ENCODE peak calls at places on chromosomes 12 and 14, in nine cellular contexts. One of them, this sample, is unnamed. For H3K27me3, the result is how much of the 10 kb centered on the place peaks cover.

GRCh38 chr14:99188721-99189120 is 83.3 kb downstream of the BCL11B start:
- DNase-seq in effector memory CD4-positive, alpha-beta T cell: peak
- DNase-seq in psoas muscle: no peak
- DNase-seq in HCT116: no peak
- DNase-seq in dorsolateral prefrontal cortex: no peak
- DNase-seq in keratinocyte: no peak
- DNase-seq in GM23248: no peak
- DNase-seq in naive thymus-derived CD4-positive, alpha-beta T cell: no peak
- DNase-seq in tibial nerve: no peak
- DNase-seq in this sample: no peak

GRCh38 chr12:107200394-107200793 is 107.0 kb upstream of the CRY1 start:
- DNase-seq in HCT116: peak
- DNase-seq in dorsolateral prefrontal cortex: no peak
- DNase-seq in psoas muscle: no peak
- DNase-seq in GM23248: peak
- DNase-seq in effector memory CD4-positive, alpha-beta T cell: no peak
- DNase-seq in naive thymus-derived CD4-positive, alpha-beta T cell: no peak
- DNase-seq in keratinocyte: peak
- DNase-seq in tibial nerve: no peak
- DNase-seq in this sample: no peak

GRCh38 chr14:77660754-77661153 is 44.3 kb upstream of the SPTLC2 start:
- DNase-seq in effector memory CD4-positive, alpha-beta T cell: no peak
- DNase-seq in psoas muscle: no peak
- DNase-seq in dorsolateral prefrontal cortex: peak
- DNase-seq in naive thymus-derived CD4-positive, alpha-beta T cell: no peak
- DNase-seq in tibial nerve: no peak
- DNase-seq in HCT116: no peak
- DNase-seq in keratinocyte: no peak
- DNase-seq in GM23248: no peak
- DNase-seq in this sample: no peak

GRCh38 chr12:126114420-126114819 is 1049.2 kb downstream of the AACS start:
- DNase-seq in GM23248: no peak
- DNase-seq in naive thymus-derived CD4-positive, alpha-beta T cell: no peak
- DNase-seq in tibial nerve: no peak
- DNase-seq in psoas muscle: no peak
- DNase-seq in dorsolateral prefrontal cortex: no peak
- DNase-seq in HCT116: no peak
- DNase-seq in keratinocyte: no peak
- DNase-seq in effector memory CD4-positive, alpha-beta T cell: no peak
- DNase-seq in this sample: no peak

GRCh38 chr12:105773501-105773900 is 365.3 kb downstream of the NUAK1 start:
- DNase-seq in tibial nerve: no peak
- DNase-seq in keratinocyte: no peak
- DNase-seq in psoas muscle: no peak
- DNase-seq in naive thymus-derived CD4-positive, alpha-beta T cell: no peak
- DNase-seq in GM23248: no peak
- DNase-seq in effector memory CD4-positive, alpha-beta T cell: no peak
- DNase-seq in dorsolateral prefrontal cortex: no peak
- DNase-seq in HCT116: no peak
- DNase-seq in this sample: no peak

GRCh38 chr14:92679246-92679645 is 69.2 kb downstream of the LGMN start:
- DNase-seq in tibial nerve: no peak
- DNase-seq in HCT116: no peak
- DNase-seq in keratinocyte: no peak
- DNase-seq in effector memory CD4-positive, alpha-beta T cell: no peak
- DNase-seq in psoas muscle: no peak
- DNase-seq in dorsolateral prefrontal cortex: no peak
- DNase-seq in naive thymus-derived CD4-positive, alpha-beta T cell: no peak
- DNase-seq in GM23248: no peak
- DNase-seq in this sample: no peak

GRCh38 chr12:5171701-5172100 is 128.0 kb downstream of the KCNA5 start:
- DNase-seq in keratinocyte: no peak
- DNase-seq in HCT116: peak
- DNase-seq in dorsolateral prefrontal cortex: no peak
- DNase-seq in tibial nerve: no peak
- DNase-seq in naive thymus-derived CD4-positive, alpha-beta T cell: no peak
- DNase-seq in psoas muscle: no peak
- DNase-seq in effector memory CD4-positive, alpha-beta T cell: no peak
- DNase-seq in GM23248: peak
- DNase-seq in this sample: peak

GRCh38 chr14:76939015-76939742 is 89.3 kb downstream of the IRF2BPL start:
- DNase-seq in GM23248: no peak
- DNase-seq in dorsolateral prefrontal cortex: no peak
- DNase-seq in tibial nerve: no peak
- DNase-seq in effector memory CD4-positive, alpha-beta T cell: no peak
- DNase-seq in naive thymus-derived CD4-positive, alpha-beta T cell: no peak
- DNase-seq in HCT116: no peak
- DNase-seq in keratinocyte: no peak
- DNase-seq in psoas muscle: no peak
- DNase-seq in this sample: no peak

GRCh38 chr14:99121027-99121875 is 150.7 kb downstream of the BCL11B start:
- DNase-seq in HCT116: no peak
- DNase-seq in effector memory CD4-positive, alpha-beta T cell: no peak
- DNase-seq in keratinocyte: no peak
- DNase-seq in dorsolateral prefrontal cortex: no peak
- DNase-seq in naive thymus-derived CD4-positive, alpha-beta T cell: no peak
- DNase-seq in tibial nerve: no peak
- DNase-seq in psoas muscle: no peak
- DNase-seq in GM23248: no peak
- DNase-seq in this sample: peak

GRCh38 chr14:76260749-76261148 is 109.0 kb downstream of the GPATCH2L start:
- DNase-seq in HCT116: no peak
- DNase-seq in tibial nerve: no peak
- DNase-seq in psoas muscle: no peak
- DNase-seq in effector memory CD4-positive, alpha-beta T cell: no peak
- DNase-seq in dorsolateral prefrontal cortex: no peak
- DNase-seq in keratinocyte: no peak
- DNase-seq in GM23248: no peak
- DNase-seq in naive thymus-derived CD4-positive, alpha-beta T cell: no peak
- DNase-seq in this sample: no peak

GRCh38 chr12:122079038-122079531 is 529 bp downstream of the MLXIP start:
- DNase-seq in GM23248: peak
- DNase-seq in naive thymus-derived CD4-positive, alpha-beta T cell: no peak
- DNase-seq in dorsolateral prefrontal cortex: no peak
- DNase-seq in keratinocyte: no peak
- DNase-seq in effector memory CD4-positive, alpha-beta T cell: no peak
- DNase-seq in psoas muscle: peak
- DNase-seq in HCT116: no peak
- DNase-seq in tibial nerve: no peak
- DNase-seq in this sample: no peak

GRCh38 chr14:75273272-75274044 is 5.2 kb upstream of the FOS start:
- DNase-seq in naive thymus-derived CD4-positive, alpha-beta T cell: no peak
- DNase-seq in dorsolateral prefrontal cortex: peak
- DNase-seq in psoas muscle: no peak
- DNase-seq in keratinocyte: no peak
- DNase-seq in GM23248: peak
- DNase-seq in tibial nerve: no peak
- DNase-seq in HCT116: no peak
- DNase-seq in effector memory CD4-positive, alpha-beta T cell: no peak
- DNase-seq in this sample: no peak

GRCh38 chr12:69329669-69330428 is 18.3 kb upstream of the LYZ start:
- DNase-seq in keratinocyte: no peak
- DNase-seq in psoas muscle: no peak
- DNase-seq in effector memory CD4-positive, alpha-beta T cell: no peak
- DNase-seq in dorsolateral prefrontal cortex: no peak
- DNase-seq in naive thymus-derived CD4-positive, alpha-beta T cell: peak
- DNase-seq in GM23248: no peak
- DNase-seq in HCT116: no peak
- DNase-seq in tibial nerve: no peak
- DNase-seq in this sample: no peak

GRCh38 chr14:64758711-64759554 is 54.7 kb downstream of the PLEKHG3 start:
- DNase-seq in psoas muscle: peak
- DNase-seq in naive thymus-derived CD4-positive, alpha-beta T cell: no peak
- DNase-seq in dorsolateral prefrontal cortex: peak
- DNase-seq in keratinocyte: peak
- DNase-seq in effector memory CD4-positive, alpha-beta T cell: no peak
- DNase-seq in tibial nerve: no peak
- DNase-seq in GM23248: peak
- DNase-seq in HCT116: no peak
- DNase-seq in this sample: no peak

DNA sequence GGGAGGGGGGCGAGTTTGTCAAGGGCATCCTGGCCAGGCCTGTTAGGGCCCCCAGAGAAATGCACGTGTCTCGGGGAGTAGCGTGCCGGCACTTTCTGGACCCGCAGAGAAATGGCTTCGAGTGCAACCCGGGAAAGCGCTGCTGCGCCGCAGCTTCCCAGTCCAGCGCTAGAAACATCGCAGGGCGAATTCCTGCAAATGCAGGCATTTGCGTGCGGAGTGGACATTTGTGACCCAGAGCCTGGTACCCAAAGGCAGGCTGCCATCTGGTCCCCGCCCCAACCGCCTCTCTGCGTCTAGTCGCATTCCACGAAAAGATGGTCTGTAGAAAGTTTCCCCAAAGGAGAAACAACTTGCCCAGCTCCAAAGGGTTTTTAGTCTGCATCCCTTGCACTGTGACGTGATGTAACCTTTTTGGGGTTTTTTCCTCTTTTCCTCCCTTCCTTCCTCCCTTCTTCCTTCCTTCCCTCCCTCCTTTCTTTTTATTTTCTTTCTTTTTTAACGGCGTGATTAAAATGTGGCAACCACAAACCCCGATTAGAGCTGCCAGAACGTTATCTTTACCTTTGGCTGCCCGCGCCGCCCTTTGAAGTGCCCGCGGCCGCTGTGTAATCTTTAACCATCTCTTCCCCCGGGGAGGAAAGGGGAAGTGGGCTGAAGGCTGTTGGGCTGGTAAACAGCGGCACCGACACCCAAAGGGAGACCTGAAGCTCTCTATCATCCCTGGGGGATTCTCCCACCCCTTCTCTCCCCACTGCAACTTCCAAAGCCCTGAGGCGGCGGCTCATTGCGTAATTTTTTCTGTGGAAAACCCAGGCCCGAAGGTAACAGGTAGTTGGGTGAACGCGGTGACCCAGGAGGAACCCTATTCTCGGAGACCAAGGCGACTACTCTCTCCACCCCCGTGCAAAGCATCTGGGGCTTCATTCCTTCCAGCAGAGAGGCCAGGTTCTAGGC is 1.1 kb downstream of the LGR5 start:
- DNase-seq in tibial nerve: no peak
- DNase-seq in GM23248: peak
- DNase-seq in naive thymus-derived CD4-positive, alpha-beta T cell: no peak
- DNase-seq in psoas muscle: peak
- DNase-seq in HCT116: no peak
- DNase-seq in effector memory CD4-positive, alpha-beta T cell: no peak
- DNase-seq in keratinocyte: no peak
- DNase-seq in dorsolateral prefrontal cortex: peak
- DNase-seq in this sample: no peak
- H3K4me3 ChIP-seq in tibial nerve: peak
- H3K4me3 ChIP-seq in GM23248: peak
- H3K4me3 ChIP-seq in naive thymus-derived CD4-positive, alpha-beta T cell: peak
- H3K4me3 ChIP-seq in psoas muscle: peak
- H3K4me3 ChIP-seq in HCT116: peak
- H3K4me3 ChIP-seq in effector memory CD4-positive, alpha-beta T cell: peak
- H3K4me3 ChIP-seq in keratinocyte: peak
- H3K4me3 ChIP-seq in dorsolateral prefrontal cortex: peak
- H3K4me3 ChIP-seq in this sample: no peak

DNA sequence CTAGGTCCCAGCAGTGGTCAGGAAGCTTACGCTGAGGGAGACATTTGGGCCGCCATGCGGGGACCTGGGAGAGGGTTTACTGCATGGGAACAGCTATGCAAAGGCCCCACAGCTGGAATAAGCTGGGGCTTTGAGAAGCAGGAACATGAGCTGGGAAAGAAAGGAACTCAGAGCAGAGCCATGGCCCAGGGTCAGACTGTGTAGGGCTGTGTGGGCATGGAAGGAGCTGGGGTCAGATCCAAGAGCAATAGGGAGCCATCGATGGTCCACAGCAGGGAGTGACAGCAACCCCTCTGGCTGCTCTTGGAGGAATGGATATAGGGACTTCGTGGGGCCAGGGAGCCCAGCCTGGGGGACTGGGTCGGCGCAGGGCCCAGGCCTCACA is 151.6 kb downstream of the ADGRD1 start:
- DNase-seq in GM23248: no peak
- DNase-seq in dorsolateral prefrontal cortex: no peak
- DNase-seq in keratinocyte: no peak
- DNase-seq in effector memory CD4-positive, alpha-beta T cell: no peak
- DNase-seq in psoas muscle: no peak
- DNase-seq in tibial nerve: no peak
- DNase-seq in naive thymus-derived CD4-positive, alpha-beta T cell: no peak
- DNase-seq in HCT116: no peak
- DNase-seq in this sample: no peak
- H3K27me3 ChIP-seq in GM23248: under half
- H3K27me3 ChIP-seq in dorsolateral prefrontal cortex: under half
- H3K27me3 ChIP-seq in keratinocyte: under half
- H3K27me3 ChIP-seq in effector memory CD4-positive, alpha-beta T cell: under half
- H3K27me3 ChIP-seq in psoas muscle: under half
- H3K27me3 ChIP-seq in tibial nerve: under half
- H3K27me3 ChIP-seq in naive thymus-derived CD4-positive, alpha-beta T cell: under half
- H3K27me3 ChIP-seq in HCT116: under half
- H3K27me3 ChIP-seq in this sample: under half

GRCh38 chr14:73022051-73022450 is 4.9 kb downstream of the ZFYVE1 start:
- DNase-seq in psoas muscle: no peak
- DNase-seq in dorsolateral prefrontal cortex: no peak
- DNase-seq in HCT116: no peak
- DNase-seq in naive thymus-derived CD4-positive, alpha-beta T cell: no peak
- DNase-seq in GM23248: no peak
- DNase-seq in tibial nerve: no peak
- DNase-seq in keratinocyte: no peak
- DNase-seq in effector memory CD4-positive, alpha-beta T cell: no peak
- DNase-seq in this sample: no peak
- H3K4me3 ChIP-seq in psoas muscle: peak
- H3K4me3 ChIP-seq in dorsolateral prefrontal cortex: peak
- H3K4me3 ChIP-seq in HCT116: no peak
- H3K4me3 ChIP-seq in naive thymus-derived CD4-positive, alpha-beta T cell: no peak
- H3K4me3 ChIP-seq in GM23248: no peak
- H3K4me3 ChIP-seq in tibial nerve: no peak
- H3K4me3 ChIP-seq in keratinocyte: no peak
- H3K4me3 ChIP-seq in effector memory CD4-positive, alpha-beta T cell: no peak
- H3K4me3 ChIP-seq in this sample: no peak

GRCh38 chr12:112878488-112878887 is 28.3 kb upstream of the OAS1 start:
- DNase-seq in GM23248: no peak
- DNase-seq in dorsolateral prefrontal cortex: no peak
- DNase-seq in HCT116: no peak
- DNase-seq in keratinocyte: no peak
- DNase-seq in psoas muscle: no peak
- DNase-seq in naive thymus-derived CD4-positive, alpha-beta T cell: no peak
- DNase-seq in effector memory CD4-positive, alpha-beta T cell: no peak
- DNase-seq in tibial nerve: no peak
- DNase-seq in this sample: no peak

GRCh38 chr12:112879191-112879705 is 27.5 kb upstream of the OAS1 start:
- DNase-seq in psoas muscle: no peak
- DNase-seq in HCT116: no peak
- DNase-seq in keratinocyte: no peak
- DNase-seq in GM23248: no peak
- DNase-seq in naive thymus-derived CD4-positive, alpha-beta T cell: no peak
- DNase-seq in effector memory CD4-positive, alpha-beta T cell: no peak
- DNase-seq in dorsolateral prefrontal cortex: no peak
- DNase-seq in tibial nerve: no peak
- DNase-seq in this sample: no peak

GRCh38 chr12:112877006-112877405 is 29.8 kb upstream of the OAS1 start:
- DNase-seq in effector memory CD4-positive, alpha-beta T cell: no peak
- DNase-seq in GM23248: no peak
- DNase-seq in tibial nerve: no peak
- DNase-seq in psoas muscle: no peak
- DNase-seq in HCT116: no peak
- DNase-seq in naive thymus-derived CD4-positive, alpha-beta T cell: no peak
- DNase-seq in dorsolateral prefrontal cortex: no peak
- DNase-seq in keratinocyte: no peak
- DNase-seq in this sample: no peak

GRCh38 chr12:112875608-112876007 is 31.2 kb upstream of the OAS1 start:
- DNase-seq in psoas muscle: no peak
- DNase-seq in dorsolateral prefrontal cortex: no peak
- DNase-seq in GM23248: no peak
- DNase-seq in naive thymus-derived CD4-positive, alpha-beta T cell: no peak
- DNase-seq in keratinocyte: no peak
- DNase-seq in tibial nerve: no peak
- DNase-seq in HCT116: no peak
- DNase-seq in effector memory CD4-positive, alpha-beta T cell: no peak
- DNase-seq in this sample: no peak

GRCh38 chr12:112876506-112876905 is 30.3 kb upstream of the OAS1 start:
- DNase-seq in effector memory CD4-positive, alpha-beta T cell: no peak
- DNase-seq in tibial nerve: no peak
- DNase-seq in psoas muscle: no peak
- DNase-seq in GM23248: no peak
- DNase-seq in dorsolateral prefrontal cortex: no peak
- DNase-seq in HCT116: no peak
- DNase-seq in keratinocyte: no peak
- DNase-seq in naive thymus-derived CD4-positive, alpha-beta T cell: no peak
- DNase-seq in this sample: no peak
- H3K27me3 ChIP-seq in effector memory CD4-positive, alpha-beta T cell: under half
- H3K27me3 ChIP-seq in tibial nerve: under half
- H3K27me3 ChIP-seq in psoas muscle: under half
- H3K27me3 ChIP-seq in GM23248: under half
- H3K27me3 ChIP-seq in dorsolateral prefrontal cortex: under half
- H3K27me3 ChIP-seq in HCT116: half or more
- H3K27me3 ChIP-seq in keratinocyte: under half
- H3K27me3 ChIP-seq in naive thymus-derived CD4-positive, alpha-beta T cell: under half
- H3K27me3 ChIP-seq in this sample: under half

This sample was measured in lung.